ENCODE peak calls at places on chromosomes 6 and 20, in eight cellular contexts. W is neural progenitor cell; A is GM23248; X is CD4-positive, alpha-beta memory T cell; C is tibial artery; R is esophagus muscularis mucosa; P is astrocyte; Q is effector memory CD4-positive, alpha-beta T cell. J is an unnamed sample. For H3K4me1 and H3K36me3, the result is how much of the 10 kb centered on the place peaks cover.

GRCh38 chr6:137271245-137272183 is 52.3 kb upstream of the IFNGR1 start:
- DNase-seq in A (peak), P (peak), W (peak), X (peak), R (no peak), C (no peak), Q (no peak), J (peak)

GRCh38 chr6:163179061-163179460 is 235.5 kb upstream of the QKI start:
- DNase-seq in P (no peak), W (no peak), A (no peak), Q (no peak), X (no peak), C (no peak), R (no peak), J (no peak)

GRCh38 chr6:15048367-15048766 is 197.5 kb upstream of the JARID2 start:
- DNase-seq in A (no peak), P (no peak), W (no peak), C (no peak), X (no peak), Q (no peak), R (no peak), J (no peak)

GRCh38 chr20:18428490-18429173 is 38.2 kb downstream of the DZANK1 start:
- DNase-seq in P (no peak), W (no peak), C (no peak), Q (no peak), X (no peak), A (no peak), R (no peak), J (no peak)

GRCh38 chr6:34381086-34381485 is 11.4 kb downstream of the NUDT3 start:
- DNase-seq in W (no peak), R (no peak), Q (no peak), A (peak), X (no peak), C (no peak), P (peak), J (no peak)

GRCh38 chr6:27667651-27668441 is 194.9 kb upstream of the ZNF184 start:
- DNase-seq in W (peak), Q (no peak), A (peak), C (no peak), R (no peak), P (no peak), X (peak), J (no peak)

GRCh38 chr20:4160761-4161305 is 145.5 kb upstream of the RNF24 start:
- DNase-seq in P (peak), W (peak), R (no peak), Q (no peak), A (no peak), C (peak), X (no peak), J (no peak)

GRCh38 chr6:125983246-125983945 is 2.9 kb upstream of the TRMT11 start:
- DNase-seq in W (no peak), R (no peak), P (peak), X (no peak), Q (no peak), C (no peak), A (peak), J (no peak)

GRCh38 chr20:45970646-45971424 is 1.2 kb downstream of the ZNF335 start:
- DNase-seq in X (no peak), W (peak), C (no peak), R (no peak), P (no peak), A (peak), Q (no peak), J (no peak)

GRCh38 chr6:3585320-3585935 is 128.6 kb upstream of the SLC22A23 start:
- DNase-seq in R (no peak), Q (no peak), P (peak), C (no peak), W (no peak), A (peak), X (no peak), J (peak)

GRCh38 chr20:61621381-61621780 is 369.3 kb downstream of the CDH4 start:
- DNase-seq in W (no peak), R (no peak), X (no peak), P (no peak), C (no peak), A (no peak), Q (no peak), J (no peak)

GRCh38 chr6:110232456-110232855 is 52.2 kb downstream of the CDC40 start:
- DNase-seq in R (no peak), X (no peak), A (peak), P (peak), Q (no peak), C (no peak), W (no peak), J (peak)

DNA sequence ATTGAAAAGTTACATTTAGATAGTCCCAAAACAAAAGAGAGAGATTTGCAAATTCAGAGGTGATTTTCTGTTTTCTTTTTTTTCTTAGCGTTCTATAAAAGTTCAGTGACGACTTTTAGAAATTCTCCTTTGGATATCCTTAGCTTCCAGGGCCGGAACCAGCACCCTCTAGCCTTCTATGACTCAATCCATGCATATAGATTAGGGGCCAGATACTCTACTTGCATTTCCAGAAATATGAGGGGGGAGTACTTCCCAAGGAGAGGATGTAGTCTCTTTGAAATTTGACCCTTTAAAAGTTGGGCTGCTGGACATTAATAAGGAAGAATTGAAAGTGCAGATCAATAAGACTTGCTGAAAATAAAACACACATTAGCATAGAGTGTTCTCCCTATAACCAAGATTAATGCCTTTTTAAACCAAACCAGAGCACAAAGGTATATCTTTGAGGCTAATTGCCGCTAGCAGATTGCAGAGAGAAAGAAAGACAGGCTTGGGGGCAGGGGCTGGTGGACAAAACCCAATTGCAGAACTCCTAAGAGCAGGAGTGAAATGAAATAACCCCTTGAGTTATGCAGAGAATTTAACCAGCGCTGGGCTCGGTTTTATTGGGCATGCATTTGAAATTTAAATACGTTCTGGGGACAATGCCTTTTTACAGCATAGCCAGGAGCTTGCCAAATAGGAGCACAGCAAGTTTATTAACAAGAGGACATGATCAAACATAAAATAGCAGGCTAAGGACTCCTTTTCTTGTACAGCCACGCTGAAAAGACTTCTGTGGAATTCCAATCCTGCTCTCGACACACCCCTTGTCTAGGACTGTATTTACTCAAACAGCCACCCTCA is 108.1 kb upstream of the SALL4 start:
- DNase-seq in P (peak), C (no peak), R (no peak), W (peak), A (no peak), X (no peak), Q (no peak), J (peak)
- H3K27ac ChIP-seq in P (peak), C (no peak), R (no peak), W (peak), A (no peak), X (no peak), Q (no peak), J (peak)

DNA sequence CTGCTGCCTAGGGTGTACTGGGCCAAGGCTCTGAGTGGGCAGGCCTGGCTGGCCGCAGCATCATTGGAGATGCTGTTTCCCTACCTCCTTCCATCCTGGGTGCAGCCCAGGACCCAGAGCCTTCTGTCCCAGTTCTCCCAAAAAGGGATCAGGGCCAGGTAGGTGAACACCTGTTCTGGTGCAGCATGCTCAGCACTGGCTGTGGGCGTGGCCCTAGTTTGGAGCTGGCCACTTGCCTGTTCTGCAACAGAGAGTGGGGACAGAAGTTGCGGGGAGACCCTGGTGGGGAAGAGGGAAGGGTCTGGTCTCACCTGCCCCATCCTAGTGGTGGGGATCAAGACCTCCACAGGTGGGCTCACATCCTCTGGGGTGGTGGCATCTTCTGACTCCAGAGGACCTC is 1.4 kb upstream of the ARMC12 start:
- DNase-seq in W (no peak), R (no peak), C (no peak), P (no peak), Q (no peak), X (no peak), A (no peak), J (no peak)
- H3K4me1 ChIP-seq in W (under half), R (under half), C (under half), P (under half), Q (under half), X (half or more), A (under half), J (under half)

GRCh38 chr20:34085544-34086040 is 26.5 kb downstream of the EIF2S2 start:
- DNase-seq in A (no peak), W (no peak), R (no peak), X (no peak), C (no peak), P (no peak), Q (no peak), J (no peak)

GRCh38 chr20:34089655-34090324 is 22.3 kb downstream of the EIF2S2 start:
- DNase-seq in C (no peak), W (no peak), P (no peak), A (no peak), Q (no peak), R (no peak), X (no peak), J (no peak)

GRCh38 chr20:34090645-34091044 is 21.4 kb downstream of the EIF2S2 start:
- DNase-seq in W (no peak), C (no peak), X (no peak), Q (no peak), A (no peak), R (no peak), P (no peak), J (no peak)

GRCh38 chr20:34088871-34089479 is 23.1 kb downstream of the EIF2S2 start:
- DNase-seq in Q (no peak), P (no peak), R (no peak), W (no peak), A (no peak), C (no peak), X (no peak), J (no peak)

DNA sequence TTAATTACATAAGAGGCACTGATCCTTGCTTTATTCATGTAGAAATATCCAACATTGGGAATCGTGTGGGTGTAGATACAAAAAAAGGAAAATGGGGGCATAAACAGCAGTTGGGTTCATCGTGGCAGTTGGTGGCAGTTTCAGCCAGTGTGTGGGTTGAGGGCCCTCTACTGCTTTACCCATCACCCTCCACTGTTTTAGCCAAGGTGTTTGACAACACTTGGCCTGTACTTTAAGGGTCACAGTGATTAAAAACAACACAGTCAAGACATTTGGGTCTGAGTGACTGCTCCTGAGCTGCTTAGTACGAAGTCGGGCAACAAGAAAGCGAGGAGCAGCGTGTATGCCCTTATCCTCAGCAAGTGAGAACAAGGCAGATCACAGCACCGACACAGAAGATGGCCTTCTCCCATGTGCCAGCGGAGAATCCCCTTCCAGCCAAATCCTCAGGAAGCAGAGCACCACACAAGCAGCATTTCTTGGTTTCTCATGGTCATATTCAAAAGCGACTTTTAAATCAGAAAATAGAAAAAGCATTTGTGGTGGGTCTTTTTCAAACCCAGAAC is 23.7 kb downstream of the EIF2S2 start:
- DNase-seq in X (no peak), Q (no peak), W (no peak), R (no peak), A (no peak), C (no peak), P (no peak), J (no peak)
- H3K36me3 ChIP-seq in X (half or more), Q (half or more), W (under half), R (half or more), A (half or more), C (half or more), P (half or more), J (half or more)

DNA sequence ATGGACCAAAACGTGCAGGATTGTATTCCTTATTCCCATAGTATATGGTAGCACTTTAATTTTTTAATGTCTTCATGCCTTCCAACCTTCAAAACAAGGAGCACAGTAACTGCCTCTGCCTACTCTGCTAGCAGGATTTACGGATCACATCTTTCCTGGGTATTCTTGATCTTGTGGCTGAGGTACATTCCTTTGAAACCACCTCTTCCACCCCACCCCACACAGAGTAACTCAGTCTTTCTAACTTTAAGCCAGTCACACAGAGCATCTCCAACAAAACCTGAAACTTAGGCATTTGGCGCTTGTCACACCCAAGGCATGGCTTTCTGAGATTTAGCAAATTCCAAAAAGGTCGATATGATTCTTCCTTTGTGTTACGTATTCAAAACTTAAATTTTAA is 2.3 kb upstream of the ID4 start:
- DNase-seq in A (no peak), R (no peak), W (no peak), X (no peak), P (no peak), C (no peak), Q (no peak), J (no peak)
- H3K27ac ChIP-seq in A (no peak), R (no peak), W (no peak), X (no peak), P (no peak), C (peak), Q (no peak), J (no peak)

GRCh38 chr6:75421316-75422023 is 72.1 kb downstream of the FILIP1 start:
- DNase-seq in R (no peak), A (peak), C (no peak), Q (no peak), P (no peak), X (no peak), W (no peak), J (no peak)
- H3K4me1 ChIP-seq in R (under half), A (under half), C (under half), Q (under half), P (under half), X (under half), W (under half), J (under half)